ENCODE peak calls at places on chromosomes 4 and X, in six cellular contexts. X, W, H, F, Z and R are unnamed samples.

GRCh38 chr4:22515145-22515887 is 550 bp downstream of the ADGRA3 start:
- DNase-seq in Z (peak), W (peak), H (peak), F (no peak), X (peak), R (peak)

GRCh38 chr4:113435893-113436292 is 325.6 kb downstream of the CAMK2D start:
- DNase-seq in H (peak), X (peak), W (no peak), F (no peak), Z (peak), R (no peak)

GRCh38 chrX:74797338-74797887 is 127.8 kb downstream of the NEXMIF start:
- DNase-seq in F (no peak), X (no peak), W (no peak), Z (no peak), H (no peak), R (no peak)

GRCh38 chr4:143389543-143390195 is 53.0 kb downstream of the GAB1 start:
- DNase-seq in H (no peak), F (no peak), W (no peak), Z (peak), X (no peak), R (no peak)

GRCh38 chr4:109214622-109215350 is 87.7 kb downstream of the COL25A1 start:
- DNase-seq in W (no peak), F (no peak), X (no peak), Z (peak), H (no peak), R (no peak)

GRCh38 chr4:166391501-166391900 is 518.5 kb downstream of the TLL1 start:
- DNase-seq in Z (no peak), F (no peak), X (no peak), W (no peak), H (no peak), R (no peak)

GRCh38 chrX:20071511-20072079 is 45.1 kb downstream of the MAP7D2 start:
- DNase-seq in Z (no peak), F (no peak), W (no peak), X (no peak), H (no peak), R (no peak)

GRCh38 chr4:39900966-39901365 is 76.7 kb downstream of the PDS5A start:
- DNase-seq in W (no peak), Z (peak), H (no peak), X (no peak), F (no peak), R (no peak)

GRCh38 chr4:144579411-144580020 is 66.4 kb upstream of the HHIP start:
- DNase-seq in F (no peak), H (no peak), X (no peak), Z (peak), W (no peak), R (no peak)

GRCh38 chr4:2930135-2930805 is 32.9 kb downstream of the NOP14 start:
- DNase-seq in X (no peak), Z (no peak), F (no peak), H (peak), W (no peak), R (no peak)

GRCh38 chr4:32775049-32775448 is 2054.9 kb downstream of the PCDH7 start:
- DNase-seq in X (peak), W (no peak), F (no peak), Z (no peak), H (no peak), R (no peak)

GRCh38 chrX:43595931-43596330 is 60.2 kb upstream of the MAOA start:
- DNase-seq in H (no peak), F (no peak), W (no peak), X (no peak), Z (no peak), R (no peak)

GRCh38 chr4:70589785-70590184 is 2.3 kb upstream of the AMBN start:
- DNase-seq in X (no peak), W (no peak), Z (no peak), F (no peak), H (no peak), R (no peak)

GRCh38 chr4:172153694-172154093 is 340.5 kb downstream of the GALNTL6 start:
- DNase-seq in X (no peak), F (no peak), Z (no peak), H (no peak), W (no peak), R (no peak)

GRCh38 chr4:114941522-114941921 is 171.9 kb downstream of the NDST4 start:
- DNase-seq in Z (no peak), W (no peak), X (no peak), H (no peak), F (no peak), R (no peak)

GRCh38 chr4:172962564-172963353 is 205.9 kb upstream of the GALNT7 start:
- DNase-seq in X (peak), Z (peak), W (no peak), H (no peak), F (no peak), R (no peak)

GRCh38 chrX:124217289-124218251 is 114.9 kb upstream of the TEX13D start:
- DNase-seq in F (peak), Z (no peak), W (peak), X (no peak), H (no peak), R (no peak)

GRCh38 chr4:600166-600565 is 24.1 kb upstream of the TMEM271 start:
- DNase-seq in Z (no peak), W (no peak), H (no peak), F (no peak), X (no peak), R (no peak)

GRCh38 chr4:8704632-8705031 is 112.1 kb downstream of the CPZ start:
- DNase-seq in X (no peak), H (no peak), Z (no peak), F (no peak), W (no peak), R (no peak)

GRCh38 chr4:6674500-6675149 is 19.1 kb upstream of the S100P start:
- DNase-seq in H (no peak), Z (peak), F (peak), X (no peak), W (peak), R (peak)

GRCh38 chr4:22676058-22676457 is 16.7 kb upstream of the GBA3 start:
- DNase-seq in F (no peak), X (no peak), Z (no peak), W (no peak), H (no peak), R (no peak)

GRCh38 chr4:54384563-54384962 is 155.5 kb downstream of the PDGFRA start:
- DNase-seq in F (peak), Z (peak), X (peak), W (no peak), H (no peak), R (no peak)

GRCh38 chr4:156560701-156561100 is 410.9 kb downstream of the PDGFC start:
- DNase-seq in F (no peak), Z (peak), H (no peak), X (no peak), W (no peak), R (no peak)

GRCh38 chrX:40209951-40210617 is 112.3 kb upstream of the BCOR start:
- DNase-seq in W (no peak), F (no peak), Z (peak), X (no peak), H (no peak), R (no peak)

GRCh38 chr4:174490356-174490969 is 31.8 kb downstream of the HPGD start:
- DNase-seq in X (peak), H (no peak), Z (peak), F (no peak), W (no peak), R (no peak)

GRCh38 chr4:39407584-39407885 is 805 bp downstream of the KLB start:
- DNase-seq in W (no peak), X (no peak), H (no peak), Z (no peak), F (no peak), R (no peak)

GRCh38 chr4:185830263-185830994 is 18.4 kb upstream of the SORBS2 start:
- DNase-seq in Z (no peak), H (no peak), W (no peak), X (no peak), F (no peak), R (no peak)

GRCh38 chr4:40176602-40177001 is 20.2 kb upstream of the RHOH start:
- DNase-seq in X (no peak), H (no peak), W (no peak), F (no peak), Z (no peak), R (no peak)

GRCh38 chr4:36006226-36006625 is 238.1 kb downstream of the ARAP2 start:
- DNase-seq in F (no peak), W (no peak), Z (no peak), H (no peak), X (no peak), R (no peak)

GRCh38 chrX:103309860-103310591 is 764 bp downstream of the BEX2 start:
- DNase-seq in Z (no peak), F (peak), H (no peak), W (peak), X (no peak), R (peak)

GRCh38 chr4:185534850-185535761 is at the start of gene PDLIM3:
- DNase-seq in H (peak), W (no peak), Z (peak), X (no peak), F (no peak), R (peak)

GRCh38 chr4:82223715-82224114 is 150.1 kb downstream of the HNRNPD start:
- DNase-seq in F (no peak), H (peak), W (peak), Z (no peak), X (no peak), R (no peak)

GRCh38 chr4:22070256-22070655 is 121.7 kb upstream of the KCNIP4 start:
- DNase-seq in Z (no peak), X (no peak), F (no peak), H (no peak), W (no peak), R (no peak)

GRCh38 chr4:139584784-139585183 is 28.8 kb upstream of the SETD7 start:
- DNase-seq in X (no peak), Z (no peak), W (no peak), H (no peak), F (no peak), R (no peak)

GRCh38 chr4:67401902-67402301 is 143.4 kb downstream of the CENPC start:
- DNase-seq in H (no peak), W (no peak), Z (no peak), X (no peak), F (no peak), R (no peak)

GRCh38 chr4:56506110-56506705 is 617 bp downstream of the ARL9 start:
- DNase-seq in H (no peak), X (no peak), Z (no peak), W (no peak), F (no peak), R (no peak)

GRCh38 chr4:67918428-67918827 is 34.6 kb upstream of the TMPRSS11D start:
- DNase-seq in F (no peak), X (no peak), Z (no peak), W (no peak), H (no peak), R (no peak)

GRCh38 chrX:154409222-154409871 is at the start of gene DNASE1L1:
- DNase-seq in X (peak), H (peak), W (no peak), F (no peak), Z (peak), R (peak)